ENCODE peak calls at places on chromosomes 3 and 15, in eight cellular contexts. J is transverse colon, P is stomach, Y is mucosa of descending colon, R is SK-N-SH, L is ovary, D is A549, F is left lung. Z is an unnamed sample. For H3K9me3, the result is how much of the 10 kb centered on the place peaks cover.

GRCh38 chr3:127404614-127405598 is 117.1 kb upstream of the PRR20G start:
- DNase-seq in J (no peak), P (peak), Y (no peak), R (no peak), L (no peak), D (no peak), F (no peak), Z (no peak)

GRCh38 chr3:34843479-34843870 is 795.9 kb upstream of the ARPP21 start:
- DNase-seq in J (no peak), P (no peak), Y (no peak), R (no peak), L (no peak), D (no peak), F (no peak), Z (no peak)

GRCh38 chr3:37935290-37935668 is 55.3 kb upstream of the VILL start:
- DNase-seq in J (no peak), P (no peak), Y (no peak), R (no peak), L (no peak), D (no peak), F (no peak), Z (no peak)

GRCh38 chr3:85574306-85574705 is 615.5 kb downstream of the CADM2 start:
- DNase-seq in J (no peak), P (no peak), Y (no peak), R (no peak), L (no peak), D (no peak), F (no peak), Z (no peak)

GRCh38 chr3:13420051-13420816 is at the start of gene NUP210:
- DNase-seq in J (peak), P (peak), Y (peak), R (peak), L (no peak), D (peak), F (peak), Z (peak)

GRCh38 chr15:26667222-26667988 is 105.5 kb downstream of the GABRB3 start:
- DNase-seq in J (no peak), P (peak), Y (no peak), R (no peak), L (no peak), D (no peak), F (no peak), Z (no peak)

GRCh38 chr3:31777092-31777491 is 204.0 kb downstream of the OSBPL10 start:
- DNase-seq in J (no peak), P (no peak), Y (no peak), R (no peak), L (no peak), D (no peak), F (no peak), Z (no peak)

GRCh38 chr3:50267280-50267913 is 1.6 kb upstream of the SEMA3B start:
- DNase-seq in J (peak), P (peak), Y (peak), R (no peak), L (peak), D (no peak), F (peak), Z (no peak)

GRCh38 chr15:90902996-90903732 is at the start of gene MAN2A2:
- DNase-seq in J (peak), P (peak), Y (peak), R (peak), L (peak), D (peak), F (peak), Z (peak)

GRCh38 chr3:48739955-48740823 is 23.2 kb upstream of the IP6K2 start:
- DNase-seq in J (peak), P (peak), Y (peak), R (peak), L (peak), D (peak), F (peak), Z (peak)

GRCh38 chr3:156161172-156161571 is 40.8 kb downstream of the KCNAB1 start:
- DNase-seq in J (no peak), P (no peak), Y (no peak), R (no peak), L (no peak), D (no peak), F (no peak), Z (no peak)

GRCh38 chr3:72567976-72568560 is 280.2 kb downstream of the SHQ1 start:
- DNase-seq in J (peak), P (no peak), Y (peak), R (no peak), L (no peak), D (no peak), F (no peak), Z (no peak)

GRCh38 chr3:40713795-40714194 is 189.0 kb downstream of the ZNF621 start:
- DNase-seq in J (no peak), P (no peak), Y (no peak), R (no peak), L (no peak), D (no peak), F (no peak), Z (no peak)

GRCh38 chr3:116445291-116445841 is at the start of gene LSAMP:
- DNase-seq in J (peak), P (no peak), Y (no peak), R (peak), L (peak), D (no peak), F (no peak), Z (no peak)

GRCh38 chr3:26084629-26085028 is 294.7 kb downstream of the OXSM start:
- DNase-seq in J (no peak), P (no peak), Y (no peak), R (no peak), L (no peak), D (no peak), F (no peak), Z (no peak)

GRCh38 chr3:26089249-26089648 is 299.4 kb downstream of the OXSM start:
- DNase-seq in J (no peak), P (no peak), Y (no peak), R (no peak), L (no peak), D (no peak), F (no peak), Z (no peak)

GRCh38 chr3:26087751-26088150 is 297.9 kb downstream of the OXSM start:
- DNase-seq in J (no peak), P (no peak), Y (no peak), R (no peak), L (no peak), D (no peak), F (no peak), Z (no peak)

GRCh38 chr3:26091096-26091495 is 301.2 kb downstream of the OXSM start:
- DNase-seq in J (no peak), P (no peak), Y (no peak), R (no peak), L (no peak), D (no peak), F (no peak), Z (no peak)

GRCh38 chr3:26090589-26090988 is 300.7 kb downstream of the OXSM start:
- DNase-seq in J (no peak), P (no peak), Y (no peak), R (no peak), L (no peak), D (no peak), F (no peak), Z (no peak)
- H3K9me3 ChIP-seq in J (under half), P (under half), Y (half or more), R (under half), L (under half), D (under half), F (under half), Z (under half)

DNA sequence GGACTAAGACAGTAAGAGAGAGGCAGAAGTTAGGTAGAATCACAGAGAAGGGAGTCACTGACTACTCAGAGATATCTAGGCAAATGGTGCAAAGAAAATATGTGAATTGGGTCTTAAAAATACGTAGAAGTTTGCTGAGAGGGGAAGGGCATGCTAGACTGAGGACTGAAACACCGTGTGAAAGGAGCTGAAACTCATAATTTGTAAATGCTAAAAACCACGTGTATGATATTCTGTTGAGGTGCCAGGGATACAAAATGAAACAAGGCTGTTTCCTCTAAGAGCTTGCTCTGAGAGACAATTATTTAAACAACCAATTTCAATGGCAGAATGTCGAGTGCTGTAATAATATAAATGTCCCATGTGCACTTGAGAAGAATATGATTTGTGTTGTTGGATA is 47.2 kb downstream of the NCK1 start:
- DNase-seq in J (no peak), P (no peak), Y (no peak), R (no peak), L (no peak), D (no peak), F (no peak), Z (no peak)
- H3K9me3 ChIP-seq in J (under half), P (under half), Y (under half), R (under half), L (under half), D (under half), F (under half), Z (under half)

GRCh38 chr3:42314411-42314810 is 48.4 kb upstream of the CCK start:
- DNase-seq in J (no peak), P (no peak), Y (no peak), R (no peak), L (no peak), D (no peak), F (no peak), Z (no peak)
- H3K9me3 ChIP-seq in J (under half), P (under half), Y (under half), R (under half), L (under half), D (under half), F (under half), Z (under half)

DNA sequence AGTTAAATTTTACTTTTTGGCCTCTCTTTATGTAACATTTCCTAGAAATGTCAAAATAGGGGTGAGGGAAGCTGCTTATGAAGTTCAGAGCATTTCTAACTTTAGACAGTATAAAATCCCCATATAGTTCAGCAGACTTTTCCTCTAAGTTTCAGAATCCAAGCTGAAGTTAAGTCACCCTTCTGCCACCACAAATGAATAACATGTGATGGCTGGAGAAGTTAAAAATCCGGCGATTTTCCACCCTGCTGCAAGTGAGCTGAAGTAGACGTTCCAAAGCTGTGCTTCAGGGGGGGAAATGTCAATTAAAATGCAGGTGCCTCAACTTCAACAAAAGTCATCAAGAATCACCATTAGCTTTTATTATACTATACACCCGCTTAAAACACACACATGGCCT is 385.6 kb upstream of the NR2F2 start:
- DNase-seq in J (no peak), P (no peak), Y (no peak), R (no peak), L (no peak), D (no peak), F (no peak), Z (no peak)
- H3K9me3 ChIP-seq in J (under half), P (under half), Y (under half), R (under half), L (under half), D (under half), F (under half), Z (under half)

DNA sequence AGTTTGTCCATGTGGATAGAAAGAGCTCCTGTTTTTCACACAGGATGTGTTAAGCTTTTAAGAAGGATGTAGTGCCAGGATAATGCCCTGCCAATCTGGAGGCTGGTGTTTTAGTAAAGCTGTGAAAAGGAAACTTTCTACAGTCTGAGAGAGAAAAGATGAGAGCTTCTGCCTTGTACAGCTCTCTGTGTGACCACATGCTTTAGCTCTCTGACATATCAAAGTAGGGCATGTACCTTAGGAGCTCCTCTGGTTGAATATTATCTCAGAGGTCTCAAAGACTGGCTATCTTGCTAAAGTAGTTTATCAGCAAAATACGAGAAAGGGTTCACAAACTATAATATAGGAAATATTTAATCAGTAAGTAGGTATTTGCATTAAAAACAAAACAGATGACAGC is 30.4 kb downstream of the CDIN1 start:
- DNase-seq in J (no peak), P (no peak), Y (no peak), R (no peak), L (no peak), D (no peak), F (no peak), Z (no peak)
- H3K9me3 ChIP-seq in J (under half), P (under half), Y (under half), R (under half), L (under half), D (under half), F (under half), Z (under half)

DNA sequence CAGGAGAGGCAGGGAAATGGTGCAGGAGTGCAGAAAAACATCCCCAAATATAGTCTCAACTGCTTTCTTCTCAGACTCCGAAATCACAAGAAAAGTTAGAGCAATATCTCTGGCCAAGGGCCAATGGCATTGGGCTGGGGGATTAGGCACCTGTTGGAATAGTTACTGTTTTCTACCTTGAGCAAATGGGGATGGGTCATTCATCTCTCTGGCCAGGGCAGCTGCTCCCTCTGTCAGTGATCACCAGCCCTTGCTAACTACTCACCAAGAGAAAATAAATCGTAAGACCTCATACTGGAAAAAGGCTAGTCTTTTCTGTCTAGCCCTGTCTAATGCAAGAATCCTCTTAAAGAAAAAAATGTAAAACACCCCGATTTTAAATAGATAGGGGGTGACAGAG is 10.9 kb downstream of the CERS3 start:
- DNase-seq in J (no peak), P (no peak), Y (no peak), R (no peak), L (no peak), D (no peak), F (no peak), Z (no peak)
- H3K9me3 ChIP-seq in J (under half), P (under half), Y (under half), R (under half), L (under half), D (under half), F (under half), Z (under half)

DNA sequence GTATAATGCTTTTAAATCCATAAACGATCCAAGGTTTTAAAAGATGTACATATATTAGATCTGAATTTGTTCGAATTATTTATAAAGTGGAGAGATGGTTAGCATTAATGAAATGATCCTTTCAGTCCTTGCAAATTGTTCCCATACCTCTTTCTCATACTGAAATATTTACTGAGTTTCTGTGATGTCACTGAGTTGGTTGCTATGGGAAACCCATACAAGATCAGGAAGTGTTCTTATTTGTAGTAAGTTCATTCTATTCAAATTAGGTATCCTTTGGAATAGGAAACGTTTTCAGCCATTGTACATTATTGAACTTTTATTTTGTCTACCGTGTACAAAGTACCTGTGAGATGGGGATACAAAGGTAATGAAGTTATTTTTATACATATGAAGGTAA is 73.2 kb upstream of the CHL1 start:
- DNase-seq in J (no peak), P (no peak), Y (no peak), R (no peak), L (no peak), D (no peak), F (no peak), Z (no peak)
- H3K9me3 ChIP-seq in J (under half), P (under half), Y (under half), R (under half), L (under half), D (under half), F (under half), Z (under half)

DNA sequence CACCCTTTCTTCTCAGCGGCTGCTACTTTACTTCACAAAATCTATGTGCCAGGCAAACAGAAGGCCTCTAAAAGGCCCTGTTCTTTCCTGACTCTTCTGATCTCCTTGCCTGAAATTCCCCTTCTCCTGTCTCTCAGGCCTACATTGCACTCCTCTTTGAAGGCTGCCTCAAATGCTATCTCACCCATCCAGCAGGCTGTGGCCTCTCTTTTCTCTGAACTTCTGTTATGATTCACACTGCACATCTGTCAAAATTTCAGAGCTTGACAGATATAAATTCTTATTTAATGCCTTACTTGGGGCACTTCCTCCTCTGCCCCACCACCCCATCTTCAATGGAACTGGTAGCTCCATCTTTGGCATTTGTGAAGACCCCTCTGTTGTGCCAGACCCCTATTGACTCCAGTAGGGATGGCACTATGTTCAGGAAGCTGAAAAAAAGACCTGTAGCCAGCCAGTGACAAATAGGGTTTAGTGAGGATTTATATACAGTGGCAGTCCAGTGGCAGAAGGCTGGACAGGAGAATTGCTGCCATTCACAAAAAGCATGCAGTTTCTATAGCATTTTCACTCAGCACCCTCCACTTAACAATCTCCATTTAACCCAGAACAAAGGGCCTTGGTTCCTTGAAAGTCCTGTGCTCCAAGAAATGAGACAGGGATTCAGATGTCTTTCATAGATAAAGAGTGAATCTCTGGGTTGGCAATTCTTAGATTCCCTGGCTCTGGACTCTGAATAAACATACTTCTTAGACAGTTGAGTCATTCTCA is 415.8 kb upstream of the GRM7 start:
- DNase-seq in J (no peak), P (no peak), Y (no peak), R (no peak), L (no peak), D (no peak), F (no peak), Z (no peak)
- H3K9me3 ChIP-seq in J (under half), P (under half), Y (under half), R (under half), L (under half), D (under half), F (under half), Z (under half)

DNA sequence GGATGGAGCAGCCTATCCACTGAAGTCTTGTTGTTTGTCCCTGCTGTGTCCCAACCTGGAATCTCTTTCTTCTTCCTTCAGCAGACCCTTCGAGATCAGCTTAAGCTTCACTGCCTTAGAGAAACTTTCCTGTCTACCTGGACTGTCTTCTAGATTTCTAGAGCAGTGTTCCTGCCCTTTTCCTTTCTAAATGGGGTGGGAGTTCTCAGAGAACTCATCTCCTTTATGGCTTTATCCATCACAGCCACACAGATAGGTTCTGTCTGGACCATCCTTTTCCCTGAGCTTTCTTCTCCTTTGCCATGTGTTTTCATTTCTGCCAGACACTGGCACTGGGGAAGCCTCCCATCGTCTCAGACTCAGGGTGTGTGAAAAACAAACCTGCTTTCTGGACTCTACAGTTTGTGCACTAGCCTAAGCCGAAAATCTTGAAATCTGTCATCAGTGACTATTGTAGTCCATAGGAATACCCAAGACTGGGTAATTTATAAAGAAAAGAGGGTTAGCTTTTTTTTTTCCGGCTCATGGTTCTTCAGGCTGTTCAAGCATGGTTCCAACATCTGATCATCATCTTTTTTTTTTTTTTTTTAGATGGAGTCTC is 177.5 kb downstream of the PGPEP1L start:
- DNase-seq in J (no peak), P (no peak), Y (no peak), R (no peak), L (no peak), D (no peak), F (no peak), Z (no peak)
- H3K9me3 ChIP-seq in J (under half), P (half or more), Y (under half), R (under half), L (under half), D (half or more), F (half or more), Z (under half)

Z was measured in T-helper 17 cell.